ENCODE peak calls at places on chromosomes 4 and X, in five cellular contexts. K is HCT116, B is psoas muscle, I is kidney, Y is nephron progenitor cell. W is an unnamed sample.

GRCh38 chr4:125313497-125313896 is 1.3 kb upstream of the FAT4 start:
- DNase-seq in I (no peak), K (peak; percentile 85), B (no peak), Y (peak; percentile 44), W (peak; percentile 8)

GRCh38 chr4:88341227-88342192 is 37.1 kb upstream of the HERC6 start:
- DNase-seq in Y (no peak), K (no peak), B (no peak), I (no peak), W (peak; percentile 66)

GRCh38 chr4:8117278-8117682 is 41.3 kb downstream of the ABLIM2 start:
- DNase-seq in I (peak; percentile 79), Y (peak; percentile 77), K (peak; percentile 74), B (peak; percentile 96), W (no peak)

GRCh38 chr4:56630876-56631666 is 50.0 kb downstream of the HOPX start:
- DNase-seq in I (no peak), K (no peak), B (no peak), Y (no peak), W (no peak)

GRCh38 chr4:100117749-100118148 is 72.5 kb downstream of the DDIT4L start:
- DNase-seq in K (no peak), B (no peak), I (no peak), Y (no peak), W (no peak)

GRCh38 chr4:56302775-56303174 is 84.5 kb downstream of the AASDH start:
- DNase-seq in B (no peak), Y (no peak), K (no peak), I (no peak), W (no peak)

GRCh38 chr4:41060352-41061318 is 153.7 kb downstream of the APBB2 start:
- DNase-seq in I (no peak), Y (no peak), B (no peak), K (no peak), W (peak; percentile 62)

GRCh38 chr4:22587253-22587652 is 71.4 kb upstream of the ADGRA3 start:
- DNase-seq in Y (no peak), B (no peak), I (no peak), K (no peak), W (no peak)

GRCh38 chr4:110275871-110276270 is 77.5 kb upstream of the ELOVL6 start:
- DNase-seq in B (no peak), I (no peak), K (no peak), Y (no peak), W (no peak)

GRCh38 chr4:17690135-17690534 is 75.7 kb downstream of the MED28 start:
- DNase-seq in B (no peak), Y (no peak), K (no peak), I (no peak), W (no peak)

GRCh38 chrX:142233400-142233799 is 28.3 kb upstream of the MAGEC2 start:
- DNase-seq in K (no peak), I (no peak), B (no peak), Y (no peak), W (no peak)

GRCh38 chrX:96987228-96987627 is 103.5 kb downstream of the RPA4 start:
- DNase-seq in B (no peak), Y (no peak), I (no peak), K (no peak), W (no peak)

GRCh38 chr4:86306816-86307215 is 53.0 kb downstream of the MAPK10 start:
- DNase-seq in I (no peak), Y (no peak), K (no peak), B (no peak), W (no peak)

GRCh38 chrX:103913356-103914020 is 48.9 kb upstream of the TMSB15B start:
- DNase-seq in B (no peak), Y (no peak), K (no peak), I (no peak), W (no peak)

GRCh38 chrX:1385251-1385794 is 6.6 kb downstream of the SLC25A6 start:
- DNase-seq in K (no peak), I (peak; percentile 73), B (peak; percentile 49), Y (no peak), W (no peak)

GRCh38 chr4:81404294-81404693 is 67.4 kb downstream of the RASGEF1B start:
- DNase-seq in Y (no peak), I (no peak), K (no peak), B (no peak), W (no peak)

GRCh38 chrX:108268434-108269080 is 169.7 kb downstream of the COL4A6 start:
- DNase-seq in I (no peak), K (no peak), B (no peak), Y (no peak), W (no peak)

GRCh38 chr4:176277162-176277904 is 8.3 kb upstream of the ASB5 start:
- DNase-seq in Y (peak; percentile 51), K (peak; percentile 39), B (peak; percentile 78), I (peak; percentile 53), W (peak; percentile 23)

GRCh38 chrX:41010188-41010846 is 74.9 kb upstream of the USP9X start:
- DNase-seq in B (peak; percentile 83), I (peak; percentile 94), Y (peak; percentile 29), K (no peak), W (peak; percentile 73)

GRCh38 chrX:31209005-31209612 is 137.3 kb upstream of the FTHL17 start:
- DNase-seq in B (no peak), I (no peak), K (no peak), Y (no peak), W (no peak)

GRCh38 chr4:153541426-153542096 is 75.4 kb downstream of the TMEM131L start:
- DNase-seq in B (no peak), I (no peak), Y (no peak), K (no peak), W (no peak)

GRCh38 chrX:25810202-25810601 is 327.9 kb upstream of the MAGEB18 start:
- DNase-seq in I (no peak), B (no peak), K (no peak), Y (no peak), W (no peak)

GRCh38 chr4:1563768-1564485 is 120.2 kb downstream of the FAM53A start:
- DNase-seq in K (no peak), I (peak; percentile 72), B (no peak), Y (no peak), W (no peak)

GRCh38 chr4:112523008-112523440 is 7.0 kb upstream of the NEUROG2 start:
- DNase-seq in Y (peak; percentile 67), I (no peak), B (no peak), K (no peak), W (peak; percentile 28)

GRCh38 chr4:123624959-123625358 is 228.4 kb downstream of the SPRY1 start:
- DNase-seq in Y (no peak), I (no peak), K (no peak), B (no peak), W (no peak)

GRCh38 chrX:12997898-12998687 is 23.2 kb downstream of the TMSB4X start:
- DNase-seq in Y (no peak), B (no peak), I (no peak), K (no peak), W (no peak)

W was measured in ovary.